ENCODE peak calls at places on chromosomes 2 and 18, in eight cellular contexts. O is heart left ventricle, K is stomach, H is tibial artery, Q is HepG2, M is sigmoid colon, V is keratinocyte, T is HL-60. E is an unnamed sample.

GRCh38 chr2:71718686-71719085 is 265.3 kb downstream of the DYSF start:
- DNase-seq in Q (no peak), T (no peak), V (no peak), K (no peak), H (no peak), M (peak), O (no peak), E (no peak)

GRCh38 chr18:24118750-24119577 is 19.9 kb upstream of the CABYR start:
- DNase-seq in V (peak), K (peak), O (peak), M (peak), Q (peak), T (peak), H (peak), E (peak)

GRCh38 chr2:241788135-241788534 is 11.5 kb downstream of the GAL3ST2 start:
- DNase-seq in Q (no peak), H (no peak), V (no peak), O (no peak), M (no peak), K (no peak), T (no peak), E (no peak)

GRCh38 chr2:96092580-96092877 is 23.8 kb downstream of the ADRA2B start:
- DNase-seq in V (no peak), H (no peak), M (peak), Q (no peak), T (no peak), K (no peak), O (no peak), E (no peak)

GRCh38 chr2:191500566-191501389 is 177.2 kb upstream of the NABP1 start:
- DNase-seq in T (no peak), V (no peak), K (no peak), O (no peak), M (no peak), H (no peak), Q (no peak), E (no peak)

GRCh38 chr2:46032996-46033395 is 264.2 kb upstream of the EPAS1 start:
- DNase-seq in H (no peak), Q (peak), M (no peak), T (no peak), V (no peak), O (no peak), K (no peak), E (no peak)

GRCh38 chr2:75655861-75656260 is 9.3 kb downstream of the MRPL19 start:
- DNase-seq in K (no peak), M (no peak), Q (no peak), O (no peak), H (no peak), T (peak), V (no peak), E (no peak)

GRCh38 chr18:5970032-5970431 is 74.7 kb upstream of the TMEM200C start:
- DNase-seq in V (no peak), Q (peak), M (no peak), K (no peak), H (no peak), T (no peak), O (no peak), E (no peak)

GRCh38 chr2:34570266-34570872 is 971.3 kb upstream of the FAM98A start:
- DNase-seq in V (no peak), K (peak), T (peak), Q (peak), M (no peak), H (no peak), O (no peak), E (no peak)

GRCh38 chr18:47215554-47216138 is 35.8 kb downstream of the SKOR2 start:
- DNase-seq in K (no peak), V (peak), M (no peak), Q (peak), H (no peak), T (peak), O (no peak), E (no peak)

GRCh38 chr2:1715184-1716012 is 28.9 kb downstream of the PXDN start:
- DNase-seq in T (no peak), K (no peak), Q (no peak), O (peak), M (peak), V (no peak), H (no peak), E (no peak)

DNA sequence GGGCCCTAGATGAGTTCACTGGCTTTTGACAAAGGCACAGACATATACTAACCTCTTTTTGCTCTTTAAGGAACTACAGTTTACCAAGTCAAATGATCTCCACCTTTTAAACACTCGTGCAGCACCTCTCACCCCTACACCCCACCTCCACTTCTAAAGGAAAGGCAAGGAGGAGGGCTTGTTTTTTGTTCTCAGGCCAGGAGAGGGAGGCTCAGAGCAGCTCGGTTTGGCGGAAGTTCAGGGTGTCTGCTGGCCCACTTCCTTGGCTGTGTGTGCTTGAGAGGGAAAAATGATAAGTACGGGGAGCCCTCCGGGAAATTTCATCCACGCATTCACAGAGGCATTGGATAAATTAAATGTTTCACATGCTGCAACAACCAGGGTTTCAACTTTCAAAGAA is 667.9 kb downstream of the BCL11A start:
- DNase-seq in H (no peak), T (no peak), V (no peak), O (peak), K (no peak), Q (no peak), M (no peak), E (no peak)
- TF ChIP-seq CTCF in H (no peak), T (no peak), V (no peak), O (no peak), K (no peak), Q (no peak), M (no peak), E (no peak)

GRCh38 chr2:172861163-172861562 is 125.5 kb downstream of the RAPGEF4 start:
- DNase-seq in V (no peak), K (no peak), M (no peak), Q (no peak), O (no peak), H (no peak), T (no peak), E (no peak)
- H3K27ac ChIP-seq in V (no peak), K (no peak), M (no peak), Q (no peak), O (no peak), H (no peak), T (no peak), E (no peak)

GRCh38 chr2:112056626-112056987 is 1.5 kb downstream of the TMEM87B start:
- DNase-seq in H (no peak), K (no peak), M (no peak), Q (no peak), O (no peak), V (no peak), T (no peak), E (no peak)

GRCh38 chr2:112059671-112060070 is 4.6 kb downstream of the TMEM87B start:
- DNase-seq in O (no peak), K (no peak), M (no peak), V (no peak), Q (no peak), T (no peak), H (no peak), E (no peak)

GRCh38 chr2:112055833-112056625 is 960 bp downstream of the TMEM87B start:
- DNase-seq in Q (peak), M (peak), H (peak), O (peak), K (peak), T (peak), V (no peak), E (peak)

GRCh38 chr2:112053917-112054846 is 887 bp upstream of the TMEM87B start:
- DNase-seq in T (peak), Q (peak), V (no peak), M (peak), H (peak), K (peak), O (peak), E (peak)

GRCh38 chr2:112055110-112055832 is at the start of gene TMEM87B:
- DNase-seq in O (peak), V (peak), H (peak), T (no peak), Q (peak), K (peak), M (peak), E (peak)
- TF ChIP-seq CTCF in O (no peak), V (no peak), H (no peak), T (no peak), Q (peak), K (no peak), M (no peak), E (no peak)

GRCh38 chr2:185142677-185143076 is 544.3 kb downstream of the ZNF804A start:
- DNase-seq in V (no peak), Q (no peak), M (no peak), K (no peak), H (no peak), O (no peak), T (no peak), E (no peak)

GRCh38 chr2:185144159-185144919 is 546.0 kb downstream of the ZNF804A start:
- DNase-seq in H (no peak), K (no peak), T (no peak), Q (no peak), V (no peak), O (no peak), M (no peak), E (no peak)

GRCh38 chr2:185145316-185146121 is 547.2 kb downstream of the ZNF804A start:
- DNase-seq in H (no peak), K (no peak), O (no peak), V (no peak), Q (peak), M (no peak), T (no peak), E (no peak)

GRCh38 chr2:185147361-185147760 is 549.0 kb downstream of the ZNF804A start:
- DNase-seq in H (no peak), K (no peak), V (no peak), Q (no peak), M (no peak), T (no peak), O (no peak), E (no peak)
- H3K27ac ChIP-seq in H (no peak), K (no peak), V (no peak), Q (no peak), M (no peak), T (no peak), O (no peak), E (no peak)

DNA sequence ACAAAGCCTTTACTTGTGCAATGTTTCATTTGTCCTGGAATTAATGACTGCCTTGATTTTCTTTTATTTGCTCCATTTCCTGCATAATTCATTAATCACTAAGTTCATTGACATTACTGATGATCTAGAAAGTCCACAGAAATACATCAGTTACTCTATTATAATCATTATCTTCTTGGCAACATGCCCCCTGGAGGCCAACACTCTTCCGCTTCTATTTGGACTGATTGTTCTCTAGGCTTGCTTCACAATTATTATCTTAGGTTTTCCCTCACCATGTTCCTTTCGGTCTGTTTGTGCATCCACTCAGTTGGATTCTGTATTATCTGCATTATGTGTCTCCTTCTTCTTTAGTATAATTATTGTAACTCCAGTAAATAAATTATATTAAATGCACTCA is 461.0 kb upstream of the CDH2 start:
- DNase-seq in M (no peak), K (no peak), H (no peak), Q (no peak), V (no peak), T (no peak), O (no peak), E (no peak)
- TF ChIP-seq CTCF in M (no peak), K (no peak), H (no peak), Q (no peak), V (no peak), T (no peak), O (no peak), E (no peak)

GRCh38 chr18:36630917-36631316 is 197.9 kb downstream of the TPGS2 start:
- DNase-seq in T (no peak), V (no peak), O (peak), Q (no peak), M (no peak), K (no peak), H (no peak), E (no peak)

GRCh38 chr18:36628435-36629094 is 200.2 kb downstream of the TPGS2 start:
- DNase-seq in Q (peak), M (no peak), T (no peak), O (no peak), H (no peak), V (no peak), K (no peak), E (no peak)

GRCh38 chr18:36627616-36628015 is 201.2 kb downstream of the TPGS2 start:
- DNase-seq in O (no peak), V (no peak), T (no peak), M (no peak), K (no peak), Q (no peak), H (no peak), E (no peak)

GRCh38 chr18:36629836-36630235 is 199.0 kb downstream of the TPGS2 start:
- DNase-seq in Q (no peak), V (no peak), T (no peak), M (no peak), H (no peak), O (no peak), K (no peak), E (no peak)

GRCh38 chr18:36629095-36629604 is 199.7 kb downstream of the TPGS2 start:
- DNase-seq in Q (no peak), V (no peak), K (no peak), T (no peak), O (peak), H (peak), M (no peak), E (no peak)
- H3K27ac ChIP-seq in Q (no peak), V (no peak), K (no peak), T (no peak), O (peak), H (peak), M (no peak), E (peak)

GRCh38 chr2:48471048-48471474 is 58.9 kb upstream of the STON1 start:
- DNase-seq in M (no peak), Q (peak), O (no peak), K (no peak), H (no peak), V (peak), T (no peak), E (no peak)
- TF ChIP-seq CTCF in M (peak), Q (peak), O (peak), K (peak), H (peak), V (peak), T (no peak), E (peak)

GRCh38 chr2:25618676-25619075 is 54.7 kb downstream of the DTNB start:
- DNase-seq in K (no peak), H (no peak), Q (peak), V (peak), O (no peak), M (no peak), T (no peak), E (no peak)
- H3K27ac ChIP-seq in K (peak), H (peak), Q (no peak), V (peak), O (no peak), M (no peak), T (no peak), E (peak)

GRCh38 chr2:202023198-202023903 is 10.3 kb upstream of the FZD7 start:
- DNase-seq in T (no peak), H (no peak), Q (no peak), M (no peak), K (no peak), V (no peak), O (no peak), E (no peak)
- TF ChIP-seq CTCF in T (no peak), H (no peak), Q (no peak), M (no peak), K (no peak), V (no peak), O (no peak), E (no peak)

E was measured in right atrium auricular region.